ENCODE peak calls at places on chromosomes 5 and 9, in six cellular contexts. One of them, this sample, is unnamed.

GRCh38 chr5:132484386-132484715 is 6.2 kb downstream of the IRF1 start:
- DNase-seq in H1: no peak
- DNase-seq in A549: no peak
- DNase-seq in IMR-90: no peak
- DNase-seq in uterus: peak; percentile 20
- DNase-seq in Peyer's patch: peak; percentile 39
- DNase-seq in this sample: no peak

GRCh38 chr9:34512131-34513078 is 10.4 kb downstream of the ENHO start:
- DNase-seq in H1: no peak
- DNase-seq in A549: no peak
- DNase-seq in IMR-90: no peak
- DNase-seq in uterus: no peak
- DNase-seq in Peyer's patch: no peak
- DNase-seq in this sample: peak; percentile 72

GRCh38 chr9:110282023-110282766 is 25.9 kb upstream of the TXN start:
- DNase-seq in H1: no peak
- DNase-seq in A549: no peak
- DNase-seq in IMR-90: no peak
- DNase-seq in uterus: no peak
- DNase-seq in Peyer's patch: no peak
- DNase-seq in this sample: no peak

GRCh38 chr5:143030349-143030748 is 260.2 kb downstream of the ARHGAP26 start:
- DNase-seq in H1: no peak
- DNase-seq in A549: no peak
- DNase-seq in IMR-90: no peak
- DNase-seq in uterus: no peak
- DNase-seq in Peyer's patch: no peak
- DNase-seq in this sample: no peak

GRCh38 chr5:115749016-115749415 is 67.4 kb downstream of the CDO1 start:
- DNase-seq in H1: no peak
- DNase-seq in A549: no peak
- DNase-seq in IMR-90: no peak
- DNase-seq in uterus: no peak
- DNase-seq in Peyer's patch: no peak
- DNase-seq in this sample: no peak

GRCh38 chr9:110207071-110207923 is 662 bp downstream of the C9orf152 start:
- DNase-seq in H1: no peak
- DNase-seq in A549: no peak
- DNase-seq in IMR-90: no peak
- DNase-seq in uterus: no peak
- DNase-seq in Peyer's patch: peak; percentile 70
- DNase-seq in this sample: no peak

GRCh38 chr5:77843570-77844407 is 67.7 kb upstream of the TBCA start:
- DNase-seq in H1: no peak
- DNase-seq in A549: no peak
- DNase-seq in IMR-90: no peak
- DNase-seq in uterus: no peak
- DNase-seq in Peyer's patch: no peak
- DNase-seq in this sample: no peak

GRCh38 chr5:75681125-75681830 is 36.0 kb downstream of the POC5 start:
- DNase-seq in H1: no peak
- DNase-seq in A549: peak; percentile 31
- DNase-seq in IMR-90: peak; percentile 60
- DNase-seq in uterus: no peak
- DNase-seq in Peyer's patch: no peak
- DNase-seq in this sample: no peak

GRCh38 chr9:109496126-109496707 is 1.9 kb downstream of the PTPN3 start:
- DNase-seq in H1: no peak
- DNase-seq in A549: no peak
- DNase-seq in IMR-90: no peak
- DNase-seq in uterus: no peak
- DNase-seq in Peyer's patch: no peak
- DNase-seq in this sample: no peak

GRCh38 chr5:139473105-139473504 is 2.3 kb downstream of the SMIM33 start:
- DNase-seq in H1: peak; percentile 64
- DNase-seq in A549: no peak
- DNase-seq in IMR-90: no peak
- DNase-seq in uterus: no peak
- DNase-seq in Peyer's patch: no peak
- DNase-seq in this sample: no peak

GRCh38 chr5:139475865-139476651 is 5.3 kb downstream of the SMIM33 start:
- DNase-seq in H1: no peak
- DNase-seq in A549: no peak
- DNase-seq in IMR-90: no peak
- DNase-seq in uterus: no peak
- DNase-seq in Peyer's patch: no peak
- DNase-seq in this sample: no peak

GRCh38 chr5:139473565-139473964 is 2.8 kb downstream of the SMIM33 start:
- DNase-seq in H1: no peak
- DNase-seq in A549: no peak
- DNase-seq in IMR-90: no peak
- DNase-seq in uterus: no peak
- DNase-seq in Peyer's patch: no peak
- DNase-seq in this sample: no peak

GRCh38 chr5:139472410-139473030 is 1.7 kb downstream of the SMIM33 start:
- DNase-seq in H1: no peak
- DNase-seq in A549: no peak
- DNase-seq in IMR-90: no peak
- DNase-seq in uterus: no peak
- DNase-seq in Peyer's patch: no peak
- DNase-seq in this sample: no peak

DNA sequence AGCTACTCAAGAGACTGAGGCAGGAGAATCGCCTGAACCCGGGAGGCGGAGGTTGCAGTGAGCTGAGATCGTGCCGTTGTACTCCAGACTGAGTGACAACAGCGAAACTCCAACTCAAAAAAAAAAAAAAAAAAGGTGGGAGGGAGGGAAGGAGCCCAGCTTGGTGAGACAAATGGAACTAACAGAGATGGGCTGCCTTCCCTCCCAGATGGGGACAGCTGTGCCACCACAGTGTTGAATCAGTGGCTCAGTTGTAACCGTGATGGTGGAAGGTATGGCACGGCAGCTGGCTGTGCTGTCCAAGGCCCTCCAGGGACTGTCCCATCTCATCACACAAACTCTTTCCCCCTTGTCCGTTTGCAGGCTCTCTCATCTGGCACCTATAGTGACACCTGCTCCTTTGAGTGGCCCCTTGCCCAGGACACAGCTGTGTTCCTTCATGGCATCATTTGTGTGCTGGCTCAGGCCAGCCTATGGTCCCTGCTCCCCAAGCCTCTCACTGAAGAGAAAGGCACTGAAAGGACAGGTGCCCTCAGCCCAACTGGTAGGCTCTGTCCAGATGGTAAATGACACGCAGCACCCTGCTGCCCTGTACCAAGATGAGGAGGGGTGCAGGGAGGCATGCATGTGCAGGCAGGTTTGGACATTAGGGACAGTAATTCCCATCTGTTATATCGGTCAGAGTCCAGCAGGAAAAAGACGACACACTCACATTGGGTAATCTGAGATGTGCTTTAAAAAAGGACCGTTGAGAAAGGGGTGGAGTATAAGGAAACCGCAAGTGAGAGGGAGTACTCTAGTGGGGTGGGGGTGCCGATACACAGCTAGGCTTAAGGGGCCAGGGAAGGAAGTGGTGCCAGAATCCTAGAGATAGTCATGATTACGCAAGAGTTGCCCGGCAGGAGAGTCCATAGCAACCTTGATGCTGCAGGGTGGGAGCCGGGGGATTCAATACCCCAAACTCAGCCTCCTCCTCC is 4.3 kb downstream of the SMIM33 start:
- DNase-seq in H1: no peak
- DNase-seq in A549: no peak
- DNase-seq in IMR-90: peak; percentile 87
- DNase-seq in uterus: peak; percentile 40
- DNase-seq in Peyer's patch: peak; percentile 64
- DNase-seq in this sample: peak; percentile 37
- TF ChIP-seq POLR2A in H1: no peak
- TF ChIP-seq POLR2A in A549: no peak
- TF ChIP-seq POLR2A in IMR-90: no peak
- TF ChIP-seq POLR2A in uterus: no peak
- TF ChIP-seq POLR2A in Peyer's patch: no peak
- TF ChIP-seq POLR2A in this sample: no peak

DNA sequence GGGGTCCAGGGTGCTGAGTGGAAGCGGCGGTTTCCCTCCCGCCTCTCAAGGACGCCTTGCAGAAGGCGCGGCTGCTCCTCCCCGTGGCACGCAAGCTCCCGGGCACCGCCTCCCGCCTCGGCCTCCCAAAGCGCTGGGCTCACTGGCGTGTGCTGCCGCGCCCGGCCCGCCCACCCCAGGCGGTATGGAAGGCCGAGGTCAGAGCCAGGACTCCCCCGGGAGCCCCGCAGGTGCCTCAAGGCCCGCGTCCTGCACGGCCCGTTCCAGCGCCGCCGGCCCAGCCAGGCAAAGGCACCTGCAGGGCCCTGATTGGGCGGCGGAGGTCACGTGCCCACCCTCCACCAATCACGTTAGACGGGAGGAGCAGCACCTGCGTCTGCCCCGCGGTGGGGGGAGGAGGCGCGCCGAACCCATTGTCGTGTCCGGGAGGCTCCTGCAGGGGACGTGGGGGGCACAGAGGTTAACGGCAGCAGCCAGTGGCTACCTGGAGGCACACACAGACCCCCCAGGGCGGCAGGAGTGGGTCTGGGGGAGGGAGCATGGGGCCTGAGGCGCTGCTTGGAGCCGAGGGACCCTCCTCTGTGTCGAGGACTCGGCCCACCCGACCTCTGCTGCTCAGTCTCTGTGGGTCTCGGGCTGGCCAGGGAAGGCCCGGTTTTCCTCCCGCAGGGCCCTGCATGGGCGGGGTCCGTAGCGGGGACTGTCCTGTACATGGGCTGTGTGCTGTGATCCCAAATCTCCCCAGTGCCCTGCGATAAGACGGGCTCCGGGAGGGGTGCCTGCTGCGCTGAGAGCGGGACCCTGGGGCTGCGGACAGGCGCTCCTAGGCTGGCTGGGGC is 2.0 kb upstream of the LCN12 start:
- DNase-seq in H1: peak; percentile 99
- DNase-seq in A549: peak; percentile 99
- DNase-seq in IMR-90: peak; percentile 73
- DNase-seq in uterus: peak; percentile 89
- DNase-seq in Peyer's patch: peak; percentile 99
- DNase-seq in this sample: peak; percentile 92
- TF ChIP-seq CTCF in H1: no peak
- TF ChIP-seq CTCF in A549: no peak
- TF ChIP-seq CTCF in IMR-90: no peak
- TF ChIP-seq CTCF in uterus: no peak
- TF ChIP-seq CTCF in Peyer's patch: peak; percentile 21
- TF ChIP-seq CTCF in this sample: no peak

GRCh38 chr9:136666364-136667216 is 3.9 kb downstream of the EGFL7 start:
- DNase-seq in H1: no peak
- DNase-seq in A549: no peak
- DNase-seq in IMR-90: no peak
- DNase-seq in uterus: no peak
- DNase-seq in Peyer's patch: no peak
- DNase-seq in this sample: no peak

GRCh38 chr9:136669791-136670464 is 7.2 kb downstream of the EGFL7 start:
- DNase-seq in H1: no peak
- DNase-seq in A549: no peak
- DNase-seq in IMR-90: no peak
- DNase-seq in uterus: no peak
- DNase-seq in Peyer's patch: no peak
- DNase-seq in this sample: no peak

GRCh38 chr9:136667217-136667939 is 4.7 kb downstream of the EGFL7 start:
- DNase-seq in H1: no peak
- DNase-seq in A549: no peak
- DNase-seq in IMR-90: no peak
- DNase-seq in uterus: no peak
- DNase-seq in Peyer's patch: no peak
- DNase-seq in this sample: no peak

GRCh38 chr9:136668983-136669790 is 6.5 kb downstream of the EGFL7 start:
- DNase-seq in H1: no peak
- DNase-seq in A549: peak; percentile 67
- DNase-seq in IMR-90: no peak
- DNase-seq in uterus: no peak
- DNase-seq in Peyer's patch: peak; percentile 68
- DNase-seq in this sample: no peak

DNA sequence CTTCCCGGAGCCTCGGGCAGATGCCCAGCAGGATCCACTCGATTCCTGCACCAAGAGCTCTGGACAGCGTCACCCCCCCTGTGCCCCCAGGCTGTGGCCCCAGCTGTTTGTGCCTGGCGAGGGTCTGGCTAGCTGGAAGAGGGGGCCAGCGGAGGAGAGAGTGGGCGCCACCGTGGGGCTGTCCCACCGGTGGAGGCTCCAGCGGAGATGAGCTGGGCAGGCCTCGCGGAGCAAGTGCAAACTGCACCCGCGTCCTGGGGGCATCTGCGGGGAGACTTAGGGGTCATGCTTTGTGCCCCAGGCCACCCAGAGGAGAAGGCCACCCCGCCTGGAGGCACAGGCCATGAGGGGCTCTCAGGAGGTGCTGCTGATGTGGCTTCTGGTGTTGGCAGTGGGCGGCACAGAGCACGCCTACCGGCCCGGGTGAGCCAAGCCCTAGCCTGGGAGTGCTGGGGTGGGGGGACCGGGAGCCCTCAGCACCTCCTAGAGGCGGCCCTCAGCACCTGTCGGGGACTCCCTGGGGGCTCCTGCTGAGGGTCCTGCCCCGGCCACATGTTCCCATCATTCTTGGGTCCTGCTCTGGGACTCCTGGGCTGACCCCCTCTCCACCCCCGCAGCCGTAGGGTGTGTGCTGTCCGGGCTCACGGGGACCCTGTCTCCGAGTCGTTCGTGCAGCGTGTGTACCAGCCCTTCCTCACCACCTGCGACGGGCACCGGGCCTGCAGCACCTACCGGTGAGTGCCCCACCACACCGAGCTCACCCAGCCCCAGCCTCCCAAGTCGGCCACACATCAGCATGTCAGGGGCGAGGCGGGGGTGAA is 5.4 kb downstream of the EGFL7 start:
- DNase-seq in H1: no peak
- DNase-seq in A549: no peak
- DNase-seq in IMR-90: no peak
- DNase-seq in uterus: no peak
- DNase-seq in Peyer's patch: no peak
- DNase-seq in this sample: no peak
- H3K4me3 ChIP-seq in H1: no peak overlapping the region
- H3K4me3 ChIP-seq in A549: no peak overlapping the region
- H3K4me3 ChIP-seq in IMR-90: no peak overlapping the region
- H3K4me3 ChIP-seq in uterus: peak overlapping the region; percentile 24
- H3K4me3 ChIP-seq in Peyer's patch: no peak overlapping the region
- H3K4me3 ChIP-seq in this sample: no peak overlapping the region

DNA sequence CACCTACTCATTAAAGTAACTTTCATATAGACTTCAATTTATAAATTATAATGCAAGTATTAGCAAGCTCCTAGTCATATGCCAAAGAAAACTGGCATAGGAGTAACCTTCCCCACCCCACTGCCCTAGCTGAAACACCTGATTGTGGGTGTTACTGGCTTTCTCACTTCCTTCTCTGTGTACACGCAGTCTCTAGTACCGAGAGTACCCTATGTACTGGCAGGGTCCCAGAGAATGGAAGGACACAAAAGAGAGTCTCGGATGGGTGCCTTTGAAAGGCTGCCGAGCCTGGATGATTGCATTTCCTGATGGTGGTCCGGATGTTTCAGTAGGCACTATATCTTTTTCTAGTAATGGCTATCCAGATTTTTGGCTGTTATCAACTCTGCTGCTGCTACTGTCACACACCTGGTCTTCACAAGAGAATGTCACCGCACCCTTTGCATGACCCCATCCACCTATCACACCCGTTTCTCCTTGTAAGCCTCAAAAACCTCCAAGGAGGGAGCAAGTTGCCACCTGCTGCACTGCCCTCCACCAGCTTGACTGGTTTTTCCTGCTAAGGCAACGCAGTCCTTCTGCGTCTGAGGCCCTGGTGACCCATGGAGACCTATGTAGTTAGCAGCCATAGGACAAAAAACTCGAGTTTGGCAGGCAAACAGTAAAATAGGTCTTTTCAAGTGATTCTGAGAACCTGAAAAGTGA is 53.8 kb upstream of the CLINT1 start:
- DNase-seq in H1: no peak
- DNase-seq in A549: no peak
- DNase-seq in IMR-90: no peak
- DNase-seq in uterus: no peak
- DNase-seq in Peyer's patch: peak; percentile 72
- DNase-seq in this sample: no peak
- TF ChIP-seq POLR2A in H1: no peak
- TF ChIP-seq POLR2A in A549: no peak
- TF ChIP-seq POLR2A in IMR-90: no peak
- TF ChIP-seq POLR2A in uterus: no peak
- TF ChIP-seq POLR2A in Peyer's patch: no peak
- TF ChIP-seq POLR2A in this sample: no peak

This sample was measured in lower leg skin.